ENCODE peak calls at places on chromosomes 3 and 15, in eight cellular contexts. D, X, A, N, U, H, W and T are unnamed samples.

GRCh38 chr3:13506239-13506638 is 26.1 kb downstream of the HDAC11 start:
- DNase-seq in X (no peak), U (no peak), D (no peak), N (no peak), W (no peak), A (no peak), H (no peak), T (no peak)

GRCh38 chr15:66849393-66849745 is 147.3 kb downstream of the SMAD6 start:
- DNase-seq in N (no peak), W (no peak), A (peak; percentile 8), U (no peak), X (no peak), D (no peak), H (no peak), T (no peak)

GRCh38 chr15:52076889-52077781 is 35.4 kb downstream of the BCL2L10 start:
- DNase-seq in D (no peak), X (peak; percentile 75), N (peak; percentile 50), U (peak; percentile 71), A (no peak), H (no peak), W (no peak), T (no peak)

GRCh38 chr3:150773616-150774192 is 10.7 kb upstream of the SIAH2 start:
- DNase-seq in X (no peak), N (no peak), U (no peak), H (no peak), D (peak; percentile 65), W (no peak), A (peak; percentile 73), T (no peak)

GRCh38 chr3:57130426-57131209 is 34.5 kb downstream of the IL17RD start:
- DNase-seq in A (no peak), D (no peak), H (no peak), U (no peak), X (no peak), W (peak; percentile 51), N (no peak), T (no peak)

GRCh38 chr3:183439510-183439909 is 11.1 kb upstream of the MCF2L2 start:
- DNase-seq in X (no peak), W (no peak), A (no peak), N (no peak), H (no peak), U (no peak), D (no peak), T (no peak)

GRCh38 chr3:57079221-57079831 is 18.9 kb downstream of the SPATA12 start:
- DNase-seq in X (no peak), A (peak; percentile 58), W (no peak), N (peak; percentile 65), U (peak; percentile 46), D (no peak), H (no peak), T (no peak)

GRCh38 chr3:55879901-55880331 is 392.8 kb upstream of the WNT5A start:
- DNase-seq in H (no peak), N (no peak), U (no peak), D (no peak), A (no peak), X (peak; percentile 36), W (no peak), T (no peak)

GRCh38 chr3:114389156-114389555 is 95.3 kb downstream of the TIGIT start:
- DNase-seq in U (no peak), N (no peak), D (no peak), H (no peak), W (no peak), A (no peak), X (no peak), T (no peak)

GRCh38 chr3:38157562-38157961 is 7.8 kb upstream of the OXSR1 start:
- DNase-seq in D (no peak), A (no peak), U (no peak), H (no peak), W (no peak), X (no peak), N (no peak), T (no peak)

GRCh38 chr3:85567074-85567676 is 608.4 kb downstream of the CADM2 start:
- DNase-seq in X (peak; percentile 66), W (peak; percentile 23), U (peak; percentile 59), N (peak; percentile 42), A (peak; percentile 50), H (peak; percentile 3), D (peak; percentile 13), T (no peak)

GRCh38 chr3:71893120-71893519 is 108.2 kb upstream of the PROK2 start:
- DNase-seq in U (no peak), W (no peak), N (no peak), D (no peak), A (no peak), X (no peak), H (no peak), T (no peak)

GRCh38 chr3:30370681-30371271 is 235.6 kb upstream of the TGFBR2 start:
- DNase-seq in H (no peak), D (no peak), N (no peak), A (no peak), U (peak; percentile 85), X (peak; percentile 50), W (no peak), T (no peak)

GRCh38 chr15:45790325-45790943 is 155.6 kb downstream of the SQOR start:
- DNase-seq in D (no peak), N (peak; percentile 56), U (peak; percentile 10), H (no peak), A (peak; percentile 38), W (no peak), X (peak; percentile 26), T (no peak)

GRCh38 chr3:135081451-135082434 is 286.7 kb downstream of the EPHB1 start:
- DNase-seq in D (no peak), W (no peak), U (no peak), N (no peak), X (no peak), H (no peak), A (no peak), T (no peak)

GRCh38 chr3:100076544-100077529 is 37.5 kb downstream of the FILIP1L start:
- DNase-seq in W (no peak), A (peak; percentile 44), D (no peak), H (no peak), X (no peak), U (no peak), N (no peak), T (no peak)

GRCh38 chr3:30779686-30780287 is 114.7 kb downstream of the GADL1 start:
- DNase-seq in X (peak; percentile 47), U (peak; percentile 38), W (no peak), H (no peak), N (peak; percentile 36), A (no peak), D (no peak), T (no peak)

GRCh38 chr3:196640501-196640968 is 1.0 kb downstream of the NRROS start:
- DNase-seq in D (no peak), U (no peak), W (no peak), N (no peak), X (no peak), H (no peak), A (no peak), T (no peak)

GRCh38 chr3:197356741-197357140 is 58.3 kb upstream of the DLG1 start:
- DNase-seq in H (no peak), X (no peak), A (no peak), W (no peak), N (no peak), U (no peak), D (no peak), T (no peak)

GRCh38 chr3:127114337-127115070 is 78.4 kb upstream of the PRR23E start:
- DNase-seq in N (no peak), U (no peak), H (no peak), X (no peak), W (no peak), D (no peak), A (peak; percentile 20), T (no peak)

GRCh38 chr15:99305761-99306505 is 54.7 kb downstream of the LRRC28 start:
- DNase-seq in H (no peak), N (no peak), A (peak; percentile 34), W (peak; percentile 32), X (peak; percentile 92), U (peak; percentile 72), D (peak; percentile 92), T (no peak)

GRCh38 chr3:151537751-151538150 is 76.9 kb upstream of the IGSF10 start:
- DNase-seq in H (no peak), X (peak; percentile 25), A (no peak), U (no peak), W (no peak), D (no peak), N (no peak), T (no peak)

GRCh38 chr3:66038726-66039589 is at the start of gene MAGI1:
- DNase-seq in D (peak; percentile 89), A (peak; percentile 94), H (peak; percentile 82), U (peak; percentile 93), W (peak; percentile 67), X (peak; percentile 96), N (peak; percentile 95), T (no peak)

GRCh38 chr3:81437683-81438082 is 323.8 kb downstream of the GBE1 start:
- DNase-seq in U (no peak), N (no peak), X (no peak), D (no peak), H (no peak), W (no peak), A (no peak), T (no peak)

GRCh38 chr3:133782454-133782853 is 23.2 kb upstream of the SRPRB start:
- DNase-seq in X (no peak), W (no peak), H (no peak), A (no peak), U (no peak), D (no peak), N (no peak), T (no peak)

GRCh38 chr15:90596943-90597342 is 67.2 kb downstream of the CRTC3 start:
- DNase-seq in U (no peak), N (no peak), W (no peak), X (no peak), H (peak; percentile 35), D (peak; percentile 68), A (no peak), T (no peak)
- H3K27ac ChIP-seq in U (no peak overlapping the region), N (peak overlapping the region; percentile 68), W (peak overlapping the region; percentile 85), X (no peak overlapping the region), H (peak overlapping the region; percentile 76), D (peak overlapping the region; percentile 58), A (peak overlapping the region; percentile 48), T (peak overlapping the region; percentile 81)

GRCh38 chr3:195197764-195198423 is 73.1 kb downstream of the XXYLT1 start:
- DNase-seq in A (peak; percentile 7), U (peak; percentile 42), N (no peak), D (no peak), W (no peak), X (peak; percentile 29), H (no peak), T (no peak)
- H3K27ac ChIP-seq in A (no peak overlapping the region), U (peak overlapping the region; percentile 25), N (no peak overlapping the region), D (no peak overlapping the region), W (no peak overlapping the region), X (peak overlapping the region; percentile 53), H (no peak overlapping the region), T (no peak overlapping the region)

GRCh38 chr3:5017953-5018531 is 38.8 kb downstream of the BHLHE40 start:
- DNase-seq in U (peak; percentile 86), D (peak; percentile 69), N (peak; percentile 93), X (peak; percentile 49), H (no peak), W (peak; percentile 67), A (no peak), T (no peak)
- H3K27ac ChIP-seq in U (peak overlapping the region; percentile 98), D (peak overlapping the region; percentile 64), N (peak overlapping the region; percentile 88), X (peak overlapping the region; percentile 13), H (no peak overlapping the region), W (peak overlapping the region; percentile 73), A (no peak overlapping the region), T (no peak overlapping the region)

DNA sequence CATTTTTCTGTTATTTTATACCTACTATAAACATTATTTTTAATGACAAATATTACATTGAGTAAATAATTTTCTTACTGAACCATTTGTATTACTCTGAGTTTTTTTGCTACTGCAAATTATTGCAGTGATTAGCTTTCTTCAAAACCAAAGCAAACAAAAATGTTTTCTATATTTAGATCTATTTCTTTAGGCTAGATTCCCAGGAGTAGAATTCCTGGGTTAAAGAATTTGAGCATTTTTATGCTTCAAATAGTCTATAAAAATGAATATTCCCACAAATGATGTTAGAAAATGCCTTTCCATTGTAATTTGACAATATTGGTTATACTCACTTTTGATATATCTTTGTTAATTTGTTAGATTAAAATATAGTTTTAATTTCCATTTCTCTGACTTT is 76.8 kb downstream of the LEKR1 start:
- DNase-seq in D (no peak), U (no peak), N (no peak), W (no peak), H (no peak), X (no peak), A (no peak), T (no peak)
- H3K27ac ChIP-seq in D (no peak overlapping the region), U (no peak overlapping the region), N (no peak overlapping the region), W (no peak overlapping the region), H (no peak overlapping the region), X (no peak overlapping the region), A (no peak overlapping the region), T (no peak overlapping the region)